ENCODE peak calls at places on chromosomes 2 and 18, in five cellular contexts. I is A549, B is mammary epithelial cell, X is mesendoderm, E is IMR-90. V is an unnamed sample.

GRCh38 chr2:213065583-213066444 is 85.6 kb downstream of the IKZF2 start:
- DNase-seq in I (peak; percentile 1), B (peak; percentile 37), X (peak; percentile 62), E (peak; percentile 50), V (peak; percentile 5)

GRCh38 chr18:40382191-40382590 is 1572.8 kb upstream of the PIK3C3 start:
- DNase-seq in I (no peak), B (no peak), X (no peak), E (no peak), V (no peak)

GRCh38 chr2:207632575-207633492 is 7.6 kb upstream of the METTL21A start:
- DNase-seq in I (peak; percentile 89), B (peak; percentile 86), X (peak; percentile 49), E (peak; percentile 58), V (peak; percentile 57)

GRCh38 chr2:219531639-219532377 is 11.8 kb downstream of the CHPF start:
- DNase-seq in I (no peak), B (no peak), X (no peak), E (no peak), V (no peak)

GRCh38 chr2:23489471-23490400 is 104.8 kb downstream of the KLHL29 start:
- DNase-seq in I (no peak), B (no peak), X (no peak), E (no peak), V (no peak)

GRCh38 chr2:214376631-214377624 is 33.9 kb upstream of the VWC2L start:
- DNase-seq in I (no peak), B (peak; percentile 59), X (no peak), E (peak; percentile 20), V (peak; percentile 9)

GRCh38 chr18:59729781-59730180 is 32.6 kb upstream of the CCBE1 start:
- DNase-seq in I (peak; percentile 43), B (peak; percentile 38), X (no peak), E (no peak), V (no peak)

GRCh38 chr18:63155910-63156773 is 163.4 kb downstream of the BCL2 start:
- DNase-seq in I (no peak), B (no peak), X (no peak), E (no peak), V (no peak)

GRCh38 chr2:40466332-40466731 is 14.4 kb upstream of the SLC8A1 start:
- DNase-seq in I (no peak), B (no peak), X (no peak), E (no peak), V (no peak)

DNA sequence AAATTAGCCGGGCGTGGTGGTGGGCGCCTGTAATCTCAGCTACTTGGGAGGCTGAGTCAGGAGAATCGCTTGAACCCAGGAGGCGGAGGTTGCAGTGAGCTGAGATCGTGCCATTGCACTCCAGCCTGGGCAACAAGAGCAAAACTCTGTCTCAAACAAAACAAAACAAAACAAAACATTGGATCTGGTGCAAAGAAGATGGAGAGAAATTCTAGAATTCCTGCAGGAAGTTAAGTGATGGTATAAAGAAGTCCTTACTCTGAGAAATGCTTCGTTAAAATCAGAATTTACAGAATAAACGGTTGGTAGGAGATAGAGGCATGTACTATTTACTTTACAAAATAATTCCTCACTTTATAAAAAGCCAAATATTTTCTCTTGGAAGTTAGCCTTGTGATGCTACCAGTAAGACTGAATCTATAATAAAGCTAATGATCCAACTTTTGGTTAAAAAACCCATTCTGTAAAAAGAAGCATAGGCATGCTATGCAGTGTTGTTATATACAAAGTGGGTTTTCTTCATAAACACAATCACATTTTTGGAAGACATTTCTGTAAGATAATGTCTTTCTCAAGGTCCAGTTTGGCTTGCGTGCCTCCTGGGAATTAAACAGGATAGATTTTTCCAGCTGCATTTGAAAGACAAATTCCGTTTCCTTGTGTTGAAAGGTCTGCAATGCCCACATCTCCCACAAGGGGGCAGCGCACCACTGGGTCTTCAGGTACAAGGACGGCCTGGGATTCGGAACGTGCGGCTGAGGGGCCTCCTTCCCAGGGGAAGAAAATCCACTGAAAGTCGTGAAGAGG is 35.6 kb upstream of the PNO1 start:
- DNase-seq in I (peak; percentile 89), B (peak; percentile 45), X (peak; percentile 89), E (peak; percentile 88), V (peak; percentile 71)
- H3K4me3 ChIP-seq in I (no peak overlapping the region), B (no peak overlapping the region), X (no peak overlapping the region), E (no peak overlapping the region), V (no peak overlapping the region)

GRCh38 chr2:216316743-216317142 is 55.5 kb downstream of the MARCHF4 start:
- DNase-seq in I (peak; percentile 83), B (peak; percentile 70), X (peak; percentile 83), E (peak; percentile 92), V (peak; percentile 28)
- H3K4me3 ChIP-seq in I (no peak overlapping the region), B (no peak overlapping the region), X (no peak overlapping the region), E (no peak overlapping the region), V (no peak overlapping the region)

DNA sequence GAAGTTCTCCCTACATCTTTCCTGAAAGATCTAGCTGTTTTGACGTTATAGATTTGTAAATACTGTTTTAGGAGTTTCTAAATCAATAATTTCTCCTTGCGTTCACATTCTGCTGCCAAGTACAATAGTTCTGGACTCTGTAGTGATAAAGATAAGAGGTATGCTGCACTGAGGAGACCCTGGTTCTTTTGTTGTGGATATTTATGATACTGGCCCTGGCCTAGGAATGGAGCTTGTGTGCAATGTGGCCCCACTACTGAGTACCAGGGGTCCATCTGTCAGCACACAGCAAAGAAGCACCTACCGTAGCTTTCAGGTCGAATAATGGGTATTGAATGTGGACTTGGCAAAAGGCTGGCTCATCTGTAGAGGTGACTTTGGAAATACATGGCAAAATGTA is 85.0 kb downstream of the MAP3K20 start:
- DNase-seq in I (no peak), B (no peak), X (no peak), E (no peak), V (no peak)
- H3K4me3 ChIP-seq in I (peak overlapping the region; percentile 13), B (no peak overlapping the region), X (no peak overlapping the region), E (no peak overlapping the region), V (no peak overlapping the region)

DNA sequence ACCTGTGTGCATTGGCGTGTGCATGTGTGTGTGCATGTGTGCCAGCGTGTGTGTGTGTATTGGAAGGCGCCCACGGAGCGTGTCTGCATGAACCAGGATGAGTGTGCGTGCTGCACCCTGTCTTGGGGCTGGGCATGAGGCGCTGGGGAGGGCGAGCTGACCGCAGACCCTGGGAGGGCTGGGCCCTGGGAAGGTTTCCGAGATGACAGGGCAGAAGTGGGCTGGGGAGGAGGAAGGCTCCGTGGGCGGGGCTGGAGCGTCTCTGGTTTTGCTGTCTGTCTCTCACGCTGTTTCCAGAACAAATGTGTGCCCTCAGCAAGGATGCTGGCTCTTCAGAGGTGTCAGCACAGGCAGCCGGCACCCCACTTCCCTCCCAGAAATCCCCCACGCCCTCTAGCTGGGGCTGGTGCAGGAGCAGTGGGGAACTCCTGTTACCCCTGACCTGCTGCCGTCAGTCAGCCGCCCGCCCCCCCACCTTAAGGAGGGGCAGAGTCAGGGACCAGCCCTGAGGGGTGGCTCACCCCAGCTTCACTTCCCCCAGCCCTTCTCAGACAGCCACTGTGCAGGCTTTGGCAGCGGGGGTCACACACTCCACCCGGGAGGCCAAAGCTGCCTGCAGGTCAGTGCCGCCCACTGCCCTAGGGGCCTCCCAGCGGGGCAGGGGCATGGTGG is at the start of gene GPR35:
- DNase-seq in I (peak; percentile 26), B (peak; percentile 60), X (no peak), E (peak; percentile 43), V (no peak)
- H3K4me3 ChIP-seq in I (no peak within 1 kb of the TSS), B (no peak within 1 kb of the TSS), X (no peak within 1 kb of the TSS), E (no peak within 1 kb of the TSS), V (no peak within 1 kb of the TSS)

GRCh38 chr18:48410095-48410920 is 1.1 kb upstream of the ZBTB7C start:
- DNase-seq in I (peak; percentile 80), B (peak; percentile 93), X (peak; percentile 93), E (peak; percentile 72), V (peak; percentile 83)
- H3K4me3 ChIP-seq in I (peak overlapping the region; percentile 78), B (peak overlapping the region; percentile 84), X (peak overlapping the region; percentile 49), E (peak overlapping the region; percentile 49), V (peak overlapping the region; percentile 58)

GRCh38 chr2:24919100-24919976 is 699 bp downstream of the ADCY3 start:
- DNase-seq in I (peak; percentile 37), B (peak; percentile 63), X (peak; percentile 46), E (peak; percentile 12), V (peak; percentile 37)

GRCh38 chr2:24917731-24918325 is 2.2 kb downstream of the ADCY3 start:
- DNase-seq in I (no peak), B (no peak), X (no peak), E (no peak), V (no peak)

GRCh38 chr2:24915796-24916195 is 4.2 kb downstream of the ADCY3 start:
- DNase-seq in I (no peak), B (no peak), X (no peak), E (peak; percentile 35), V (no peak)

GRCh38 chr2:24918326-24919099 is 1.5 kb downstream of the ADCY3 start:
- DNase-seq in I (no peak), B (no peak), X (no peak), E (no peak), V (no peak)

GRCh38 chr2:24917086-24917485 is 3.0 kb downstream of the ADCY3 start:
- DNase-seq in I (no peak), B (no peak), X (no peak), E (no peak), V (no peak)
- H3K4me3 ChIP-seq in I (no peak overlapping the region), B (no peak overlapping the region), X (no peak overlapping the region), E (no peak overlapping the region), V (no peak overlapping the region)

GRCh38 chr18:74289137-74289536 is 2.6 kb downstream of the CYB5A start:
- DNase-seq in I (no peak), B (no peak), X (no peak), E (peak; percentile 35), V (no peak)

GRCh38 chr18:74289946-74290478 is 1.8 kb downstream of the CYB5A start:
- DNase-seq in I (no peak), B (no peak), X (no peak), E (no peak), V (no peak)

GRCh38 chr18:74290831-74291770 is 662 bp downstream of the CYB5A start:
- DNase-seq in I (no peak), B (peak; percentile 65), X (peak; percentile 60), E (no peak), V (no peak)

GRCh38 chr18:74288041-74288440 is 3.7 kb downstream of the CYB5A start:
- DNase-seq in I (no peak), B (no peak), X (no peak), E (no peak), V (no peak)

GRCh38 chr18:74288730-74289129 is 3.0 kb downstream of the CYB5A start:
- DNase-seq in I (no peak), B (no peak), X (peak; percentile 22), E (no peak), V (no peak)
- H3K4me3 ChIP-seq in I (no peak overlapping the region), B (no peak overlapping the region), X (no peak overlapping the region), E (no peak overlapping the region), V (no peak overlapping the region)

GRCh38 chr18:2114765-2115164 is 456.5 kb downstream of the METTL4 start:
- DNase-seq in I (no peak), B (no peak), X (no peak), E (no peak), V (no peak)
- H3K4me3 ChIP-seq in I (no peak overlapping the region), B (no peak overlapping the region), X (no peak overlapping the region), E (no peak overlapping the region), V (no peak overlapping the region)

V was measured in MG63.